ENCODE peak calls at places on chromosomes 5 and 9, in nine cellular contexts. X is AG08396, G is heart left ventricle, I is HT1080, R is NCI-H1694, L is NCI-H1092 treated with DMSO at 0.1 percent for 48 hours, N is sigmoid colon, V is cardiac fibroblast, P is fibroblast of pulmonary artery. U is an unnamed sample.
A peak's percentile ranks its signal among the peaks of the same experiment; 100 is the strongest.

GRCh38 chr9:122320346-122320995 is 50.4 kb upstream of the PTGS1 start:
- DNase-seq in X (no peak), G (no peak), I (no peak), R (no peak), L (peak; percentile 18), N (peak; percentile 61), V (no peak), P (no peak), U (no peak)

GRCh38 chr5:180289433-180289832 is 2.5 kb downstream of the MAPK9 start:
- DNase-seq in X (no peak), G (no peak), I (no peak), R (no peak), L (peak; percentile 4), N (no peak), V (no peak), P (no peak), U (no peak)

GRCh38 chr9:23412458-23412857 is 413.6 kb downstream of the ELAVL2 start:
- DNase-seq in X (no peak), G (no peak), I (no peak), R (peak; percentile 86), L (no peak), N (no peak), V (no peak), P (no peak), U (peak; percentile 76)

GRCh38 chr9:7042124-7042523 is 284.4 kb downstream of the KDM4C start:
- DNase-seq in X (no peak), G (no peak), I (no peak), R (no peak), L (no peak), N (no peak), V (no peak), P (no peak), U (no peak)

GRCh38 chr9:8760000-8760767 is 960.6 kb upstream of the DMAC1 start:
- DNase-seq in X (no peak), G (no peak), I (no peak), R (no peak), L (no peak), N (no peak), V (no peak), P (no peak), U (no peak)

GRCh38 chr5:126234563-126235195 is 188.5 kb upstream of the GRAMD2B start:
- DNase-seq in X (peak; percentile 32), G (no peak), I (peak; percentile 27), R (peak; percentile 35), L (no peak), N (no peak), V (peak; percentile 43), P (peak; percentile 24), U (peak; percentile 38)

GRCh38 chr5:169626779-169627178 is 10.3 kb upstream of the DOCK2 start:
- DNase-seq in X (peak; percentile 80), G (no peak), I (peak; percentile 93), R (no peak), L (no peak), N (no peak), V (peak; percentile 93), P (peak; percentile 96), U (no peak)

GRCh38 chr9:98218562-98219363 is 26.3 kb upstream of the CORO2A start:
- DNase-seq in X (no peak), G (no peak), I (no peak), R (no peak), L (no peak), N (no peak), V (no peak), P (no peak), U (no peak)

GRCh38 chr9:92590386-92590785 is 54.6 kb upstream of the ECM2 start:
- DNase-seq in X (peak; percentile 45), G (peak; percentile 83), I (no peak), R (no peak), L (no peak), N (peak; percentile 91), V (peak; percentile 62), P (peak; percentile 83), U (no peak)

GRCh38 chr5:85375525-85375924 is 990.8 kb upstream of the EDIL3 start:
- DNase-seq in X (no peak), G (no peak), I (no peak), R (no peak), L (no peak), N (no peak), V (no peak), P (no peak), U (no peak)

GRCh38 chr5:6900828-6901227 is 187.6 kb downstream of the TENT4A start:
- DNase-seq in X (no peak), G (no peak), I (no peak), R (peak; percentile 99), L (peak; percentile 99), N (no peak), V (no peak), P (no peak), U (no peak)

GRCh38 chr5:37882636-37883035 is 42.8 kb upstream of the GDNF start:
- DNase-seq in X (peak; percentile 42), G (no peak), I (no peak), R (no peak), L (no peak), N (no peak), V (peak; percentile 33), P (no peak), U (no peak)

GRCh38 chr5:77651343-77651742 is 12.8 kb upstream of the OTP start:
- DNase-seq in X (no peak), G (no peak), I (no peak), R (no peak), L (no peak), N (no peak), V (no peak), P (no peak), U (no peak)

GRCh38 chr9:132424857-132425702 is 15.1 kb downstream of the CFAP77 start:
- DNase-seq in X (no peak), G (no peak), I (no peak), R (no peak), L (no peak), N (no peak), V (no peak), P (no peak), U (no peak)

GRCh38 chr9:99778308-99778707 is 43.4 kb upstream of the NR4A3 start:
- DNase-seq in X (peak; percentile 63), G (no peak), I (peak; percentile 85), R (no peak), L (no peak), N (no peak), V (peak; percentile 79), P (peak; percentile 50), U (no peak)

GRCh38 chr9:36817160-36817834 is 216.8 kb downstream of the PAX5 start:
- DNase-seq in X (no peak), G (no peak), I (no peak), R (no peak), L (no peak), N (no peak), V (no peak), P (no peak), U (no peak)

GRCh38 chr5:76710991-76711390 is 4.9 kb upstream of the F2R start:
- DNase-seq in X (peak; percentile 40), G (no peak), I (no peak), R (no peak), L (no peak), N (no peak), V (no peak), P (no peak), U (no peak)

GRCh38 chr5:178113141-178113787 is at the start of gene N4BP3:
- DNase-seq in X (peak; percentile 82), G (peak; percentile 39), I (no peak), R (no peak), L (peak; percentile 8), N (no peak), V (peak; percentile 42), P (peak; percentile 36), U (peak; percentile 44)

GRCh38 chr9:17137576-17137975 is 2.7 kb downstream of the CNTLN start:
- DNase-seq in X (no peak), G (no peak), I (no peak), R (no peak), L (no peak), N (no peak), V (peak; percentile 9), P (peak; percentile 8), U (no peak)

GRCh38 chr9:23849379-23849778 is 23.3 kb upstream of the ELAVL2 start:
- DNase-seq in X (no peak), G (no peak), I (no peak), R (no peak), L (no peak), N (no peak), V (no peak), P (no peak), U (no peak)

GRCh38 chr9:7006417-7006816 is 248.6 kb downstream of the KDM4C start:
- DNase-seq in X (no peak), G (no peak), I (no peak), R (no peak), L (no peak), N (no peak), V (no peak), P (no peak), U (no peak)

GRCh38 chr9:125829743-125830142 is 82.6 kb downstream of the PBX3 start:
- DNase-seq in X (peak; percentile 11), G (no peak), I (peak; percentile 26), R (no peak), L (no peak), N (no peak), V (peak; percentile 57), P (peak; percentile 53), U (no peak)

GRCh38 chr9:127170652-127171051 is 48.2 kb upstream of the ANGPTL2 start:
- DNase-seq in X (no peak), G (no peak), I (no peak), R (peak; percentile 4), L (no peak), N (peak; percentile 30), V (no peak), P (no peak), U (no peak)

GRCh38 chr5:139895647-139896046 is 100.0 kb downstream of the PSD2 start:
- DNase-seq in X (no peak), G (peak; percentile 51), I (no peak), R (no peak), L (no peak), N (peak; percentile 69), V (no peak), P (no peak), U (peak; percentile 52)

GRCh38 chr9:14343236-14343947 is 29.5 kb upstream of the NFIB start:
- DNase-seq in X (no peak), G (peak; percentile 29), I (no peak), R (no peak), L (no peak), N (no peak), V (no peak), P (no peak), U (peak; percentile 22)

GRCh38 chr5:175288048-175288621 is 155.8 kb downstream of the DRD1 start:
- DNase-seq in X (peak; percentile 45), G (no peak), I (peak; percentile 72), R (peak; percentile 84), L (peak; percentile 5), N (no peak), V (peak; percentile 42), P (peak; percentile 2), U (peak; percentile 65)

GRCh38 chr5:69493235-69493925 is 790 bp downstream of the OCLN start:
- DNase-seq in X (peak; percentile 61), G (no peak), I (no peak), R (no peak), L (no peak), N (no peak), V (no peak), P (no peak), U (peak; percentile 23)

GRCh38 chr5:140926903-140927573 is 939 bp downstream of the PCDHAC1 start:
- DNase-seq in X (no peak), G (no peak), I (no peak), R (no peak), L (peak; percentile 24), N (peak; percentile 62), V (peak; percentile 21), P (no peak), U (peak; percentile 20)

GRCh38 chr9:130128782-130129424 is 43.3 kb upstream of the NCS1 start:
- DNase-seq in X (peak; percentile 67), G (peak; percentile 72), I (peak; percentile 79), R (no peak), L (no peak), N (no peak), V (peak; percentile 91), P (peak; percentile 87), U (peak; percentile 80)

GRCh38 chr9:79807966-79808365 is 236.2 kb downstream of the TLE4 start:
- DNase-seq in X (no peak), G (no peak), I (no peak), R (no peak), L (no peak), N (no peak), V (no peak), P (no peak), U (peak; percentile 51)

GRCh38 chr5:58077387-58077786 is 382.5 kb downstream of the PLK2 start:
- DNase-seq in X (no peak), G (no peak), I (no peak), R (no peak), L (no peak), N (no peak), V (no peak), P (peak; percentile 40), U (no peak)